ENCODE peak calls at places on chromosome 21, in nine cellular contexts. X is epithelial cell of esophagus, M is right lobe of liver, U is GM12865, Q is adrenal gland, H is IMR-90, O is coronary artery, G is AG09309, A is pancreas. B is an unnamed sample.

GRCh38 chr21:26756491-26757159 is 88.6 kb downstream of the ADAMTS1 start:
- DNase-seq in X (no peak), M (no peak), U (no peak), Q (no peak), H (peak; percentile 55), O (no peak), G (peak; percentile 61), A (no peak), B (no peak)

GRCh38 chr21:44454747-44455523 is at the start of gene LRRC3:
- DNase-seq in X (peak; percentile 33), M (peak; percentile 97), U (peak; percentile 86), Q (peak; percentile 84), H (peak; percentile 30), O (peak; percentile 83), G (no peak), A (peak; percentile 81), B (peak; percentile 90)

GRCh38 chr21:25506887-25507286 is 100.4 kb downstream of the MRPL39 start:
- DNase-seq in X (peak; percentile 65), M (no peak), U (no peak), Q (no peak), H (peak; percentile 91), O (no peak), G (no peak), A (no peak), B (peak; percentile 84)

GRCh38 chr21:43985690-43986251 is 26.3 kb upstream of the TRAPPC10 start:
- DNase-seq in X (no peak), M (no peak), U (no peak), Q (no peak), H (no peak), O (no peak), G (no peak), A (no peak), B (no peak)

GRCh38 chr21:27275294-27275927 is 308.5 kb upstream of the ADAMTS5 start:
- DNase-seq in X (peak; percentile 78), M (no peak), U (no peak), Q (no peak), H (peak; percentile 88), O (no peak), G (peak; percentile 73), A (no peak), B (peak; percentile 73)

GRCh38 chr21:39630191-39630591 is 17.5 kb downstream of the B3GALT5 start:
- DNase-seq in X (peak; percentile 51), M (no peak), U (no peak), Q (no peak), H (peak; percentile 25), O (no peak), G (no peak), A (no peak), B (peak; percentile 44)

GRCh38 chr21:45551816-45552695 is 9.8 kb upstream of the SLC19A1 start:
- DNase-seq in X (no peak), M (peak; percentile 57), U (no peak), Q (peak; percentile 14), H (no peak), O (no peak), G (no peak), A (no peak), B (no peak)

GRCh38 chr21:45575993-45576837 is 34.0 kb upstream of the SLC19A1 start:
- DNase-seq in X (no peak), M (peak; percentile 34), U (no peak), Q (peak; percentile 5), H (no peak), O (peak; percentile 61), G (no peak), A (no peak), B (no peak)

DNA sequence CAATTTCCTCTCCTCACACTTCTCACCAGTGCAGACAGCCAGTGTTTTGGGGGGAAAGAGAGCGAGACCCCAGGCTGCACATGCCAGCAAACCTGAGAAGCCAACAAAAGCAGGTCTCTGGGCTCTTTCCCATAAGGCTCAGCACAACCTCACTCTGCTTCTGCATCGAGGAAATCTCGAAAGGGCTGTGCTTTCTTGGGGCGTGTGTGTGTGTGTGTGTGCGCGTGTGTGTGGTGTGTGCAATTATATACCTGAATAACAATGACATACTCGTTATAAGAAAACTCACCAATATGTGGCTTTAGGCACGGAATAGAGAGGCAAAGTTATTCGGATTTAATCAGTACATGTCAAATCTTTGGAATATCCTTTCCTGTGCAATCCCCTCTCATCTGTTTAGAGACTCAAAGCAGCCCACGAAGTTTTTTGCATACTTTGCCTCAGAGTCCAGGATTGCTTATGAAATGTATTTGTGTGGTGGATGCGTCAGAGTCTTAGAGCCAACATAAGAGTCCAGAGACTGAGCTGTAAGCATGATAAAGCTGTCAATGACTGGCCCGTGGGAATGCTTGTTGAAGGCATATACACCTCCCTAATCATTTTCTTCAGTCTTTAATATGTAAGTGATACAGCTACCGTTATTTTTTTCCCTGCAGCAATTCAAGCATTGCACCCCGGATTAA is 2.2 kb downstream of the KCNJ15 start:
- DNase-seq in X (peak; percentile 49), M (no peak), U (no peak), Q (no peak), H (peak; percentile 98), O (no peak), G (peak; percentile 92), A (no peak), B (peak; percentile 24)
- H3K4me3 ChIP-seq in X (no peak overlapping the region), M (no peak overlapping the region), U (no peak overlapping the region), Q (no peak overlapping the region), H (no peak overlapping the region), O (no peak overlapping the region), G (no peak overlapping the region), A (no peak overlapping the region), B (no peak overlapping the region)

GRCh38 chr21:16571594-16571993 is 841.8 kb downstream of the USP25 start:
- DNase-seq in X (peak; percentile 29), M (no peak), U (no peak), Q (no peak), H (no peak), O (no peak), G (no peak), A (no peak), B (no peak)
- TF ChIP-seq CTCF in X (no peak), M (no peak), U (no peak), Q (no peak), H (no peak), O (no peak), G (no peak), A (no peak), B (no peak)

GRCh38 chr21:31727181-31727580 is 4.7 kb downstream of the SCAF4 start:
- DNase-seq in X (no peak), M (no peak), U (no peak), Q (no peak), H (no peak), O (no peak), G (no peak), A (no peak), B (no peak)

GRCh38 chr21:31725202-31725840 is 6.6 kb downstream of the SCAF4 start:
- DNase-seq in X (no peak), M (no peak), U (peak; percentile 10), Q (no peak), H (no peak), O (no peak), G (no peak), A (no peak), B (no peak)

GRCh38 chr21:31726407-31726806 is 5.5 kb downstream of the SCAF4 start:
- DNase-seq in X (no peak), M (no peak), U (no peak), Q (no peak), H (no peak), O (no peak), G (no peak), A (no peak), B (no peak)

GRCh38 chr21:31721381-31721780 is 10.5 kb downstream of the SCAF4 start:
- DNase-seq in X (no peak), M (no peak), U (no peak), Q (no peak), H (no peak), O (no peak), G (no peak), A (no peak), B (no peak)

DNA sequence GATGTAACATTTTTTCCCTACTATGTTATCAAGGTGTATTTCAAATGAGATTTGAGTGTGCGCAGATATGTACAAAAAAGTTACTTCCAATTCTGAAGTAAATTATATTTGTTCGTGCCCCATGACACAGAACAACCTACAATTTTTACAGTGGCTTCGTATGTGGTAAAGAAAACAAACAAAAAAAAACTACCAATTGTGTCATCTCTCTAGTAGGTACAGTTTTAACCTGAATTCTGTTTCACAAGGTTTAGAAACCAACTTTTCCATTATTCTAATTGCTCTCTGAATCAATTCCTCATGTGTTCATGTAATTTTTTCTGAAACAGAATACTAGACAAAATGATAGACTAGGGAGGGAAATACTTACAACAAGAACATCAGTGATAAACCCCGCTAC is 7.4 kb downstream of the SCAF4 start:
- DNase-seq in X (no peak), M (no peak), U (no peak), Q (no peak), H (no peak), O (no peak), G (no peak), A (no peak), B (no peak)
- H3K4me3 ChIP-seq in X (no peak overlapping the region), M (no peak overlapping the region), U (no peak overlapping the region), Q (no peak overlapping the region), H (no peak overlapping the region), O (no peak overlapping the region), G (no peak overlapping the region), A (no peak overlapping the region), B (no peak overlapping the region)

GRCh38 chr21:32413697-32414578 is 1.4 kb downstream of the EVA1C start:
- DNase-seq in X (peak; percentile 51), M (no peak), U (no peak), Q (no peak), H (no peak), O (no peak), G (no peak), A (no peak), B (peak; percentile 29)

GRCh38 chr21:32410916-32411315 is 1.6 kb upstream of the EVA1C start:
- DNase-seq in X (no peak), M (no peak), U (no peak), Q (no peak), H (no peak), O (no peak), G (no peak), A (no peak), B (no peak)

GRCh38 chr21:32412998-32413504 is 545 bp downstream of the EVA1C start:
- DNase-seq in X (peak; percentile 40), M (peak; percentile 58), U (no peak), Q (peak; percentile 31), H (no peak), O (peak; percentile 85), G (no peak), A (peak; percentile 23), B (peak; percentile 46)

GRCh38 chr21:32411366-32412161 is 942 bp upstream of the EVA1C start:
- DNase-seq in X (peak; percentile 56), M (peak; percentile 87), U (no peak), Q (peak; percentile 85), H (peak; percentile 38), O (peak; percentile 96), G (no peak), A (peak; percentile 82), B (peak; percentile 68)

DNA sequence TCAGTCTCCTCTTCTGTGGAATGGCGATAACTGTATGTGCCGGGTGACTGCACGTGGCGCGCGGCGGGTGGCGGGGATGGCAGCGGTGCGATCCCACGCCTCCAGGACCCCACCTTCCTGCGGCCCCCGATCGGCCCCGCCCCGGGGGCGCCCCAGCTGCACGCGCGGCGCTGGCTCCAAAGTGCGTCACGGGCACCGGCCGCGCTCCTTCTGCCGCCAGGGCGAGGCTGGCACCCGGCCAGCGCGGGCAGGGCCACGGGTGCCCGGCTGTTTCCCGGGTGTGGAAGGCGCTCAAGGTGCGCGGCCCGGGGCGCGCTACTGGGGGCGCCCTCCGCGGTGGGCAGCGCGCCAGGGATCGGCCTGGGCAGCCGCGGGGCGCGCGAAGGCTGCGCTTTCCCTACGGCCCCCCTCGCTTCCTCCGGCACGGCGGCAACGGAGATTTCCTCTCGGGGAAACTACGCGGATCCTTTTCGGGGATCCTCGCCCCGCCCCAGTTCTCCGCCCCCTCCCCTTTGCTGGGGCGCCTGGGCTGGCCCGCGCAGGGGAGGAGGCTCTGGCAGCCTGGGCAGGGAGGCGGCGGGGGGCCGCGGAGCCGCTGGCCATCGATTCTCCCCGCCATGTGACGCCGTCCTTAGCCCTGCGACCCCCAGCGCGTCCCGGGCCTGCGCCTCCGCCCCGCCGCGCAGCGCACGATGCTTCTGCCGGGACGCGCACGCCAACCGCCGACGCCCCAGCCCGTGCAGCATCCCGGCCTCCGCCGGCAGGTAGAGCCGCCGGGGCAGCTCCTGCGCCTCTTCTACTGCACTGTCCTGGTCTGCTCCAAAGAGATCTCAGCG is at the start of gene EVA1C:
- DNase-seq in X (peak; percentile 68), M (peak; percentile 73), U (no peak), Q (peak; percentile 40), H (peak; percentile 30), O (peak; percentile 87), G (no peak), A (peak; percentile 60), B (peak; percentile 43)
- TF ChIP-seq CTCF in X (no peak), M (no peak), U (no peak), Q (no peak), H (peak; percentile 9), O (no peak), G (no peak), A (peak; percentile 18), B (no peak)

B was measured in foreskin fibroblast.